ENCODE peak calls at places on chromosome 16, in six cellular contexts. A, P, Q, F, B and K are unnamed samples.

GRCh38 chr16:46974352-46974751 is 878 bp upstream of the DNAJA2 start:
- DNase-seq in A (no peak), P (no peak), Q (no peak), F (peak; percentile 34), B (no peak), K (no peak)

GRCh38 chr16:25575363-25575762 is 116.4 kb upstream of the HS3ST4 start:
- DNase-seq in A (no peak), P (no peak), Q (no peak), F (peak; percentile 75), B (no peak), K (no peak)

GRCh38 chr16:12095275-12096161 is 119.0 kb downstream of the SNX29 start:
- DNase-seq in A (peak; percentile 68), P (peak; percentile 64), Q (peak; percentile 56), F (peak; percentile 58), B (peak; percentile 78), K (peak; percentile 47)

GRCh38 chr16:86536621-86537020 is 18.4 kb downstream of the MTHFSD start:
- DNase-seq in A (no peak), P (no peak), Q (no peak), F (no peak), B (no peak), K (no peak)

GRCh38 chr16:27722266-27722636 is 172.3 kb downstream of the KATNIP start:
- DNase-seq in A (no peak), P (peak; percentile 32), Q (no peak), F (no peak), B (no peak), K (no peak)

GRCh38 chr16:30656974-30657865 is 1.0 kb upstream of the FBRS start:
- DNase-seq in A (no peak), P (no peak), Q (no peak), F (no peak), B (no peak), K (no peak)

GRCh38 chr16:8667492-8667891 is 6.9 kb upstream of the ABAT start:
- DNase-seq in A (no peak), P (no peak), Q (no peak), F (no peak), B (no peak), K (no peak)

GRCh38 chr16:886084-886543 is 84.7 kb downstream of the LMF1 start:
- DNase-seq in A (peak; percentile 2), P (no peak), Q (peak; percentile 25), F (peak; percentile 64), B (no peak), K (no peak)

GRCh38 chr16:74752756-74753155 is 21.9 kb downstream of the FA2H start:
- DNase-seq in A (no peak), P (no peak), Q (no peak), F (no peak), B (no peak), K (no peak)

GRCh38 chr16:4090476-4090875 is 25.8 kb downstream of the ADCY9 start:
- DNase-seq in A (peak; percentile 27), P (peak; percentile 36), Q (no peak), F (no peak), B (no peak), K (no peak)

GRCh38 chr16:582614-583331 is 7.1 kb upstream of the RAB40C start:
- DNase-seq in A (no peak), P (no peak), Q (no peak), F (no peak), B (no peak), K (no peak)

GRCh38 chr16:55367301-55367745 is 43.3 kb downstream of the IRX6 start:
- DNase-seq in A (no peak), P (no peak), Q (no peak), F (no peak), B (no peak), K (peak; percentile 3)

GRCh38 chr16:86566966-86567700 is 504 bp downstream of the FOXC2 start:
- DNase-seq in A (peak; percentile 66), P (no peak), Q (no peak), F (peak; percentile 64), B (peak; percentile 69), K (peak; percentile 76)

GRCh38 chr16:6549415-6549814 is 783.2 kb upstream of the RBFOX1 start:
- DNase-seq in A (no peak), P (no peak), Q (no peak), F (no peak), B (no peak), K (no peak)

GRCh38 chr16:10668322-10669045 is 26.2 kb downstream of the TEKT5 start:
- DNase-seq in A (peak; percentile 23), P (no peak), Q (peak; percentile 13), F (peak; percentile 62), B (no peak), K (no peak)

GRCh38 chr16:4316732-4317461 is 1.0 kb downstream of the GLIS2 start:
- DNase-seq in A (no peak), P (no peak), Q (peak; percentile 45), F (no peak), B (no peak), K (no peak)

GRCh38 chr16:68642436-68643064 is 2.6 kb upstream of the CDH3 start:
- DNase-seq in A (no peak), P (no peak), Q (no peak), F (peak; percentile 93), B (peak; percentile 64), K (peak; percentile 50)

GRCh38 chr16:55487048-55487803 is 8.2 kb downstream of the MMP2 start:
- DNase-seq in A (peak; percentile 87), P (peak; percentile 46), Q (no peak), F (no peak), B (no peak), K (peak; percentile 96)

GRCh38 chr16:4261557-4262172 is 11.2 kb downstream of the TFAP4 start:
- DNase-seq in A (peak; percentile 27), P (no peak), Q (no peak), F (peak; percentile 83), B (peak; percentile 77), K (peak; percentile 5)

GRCh38 chr16:56983211-56983751 is 6.1 kb upstream of the NLRC5 start:
- DNase-seq in A (no peak), P (peak; percentile 57), Q (no peak), F (no peak), B (no peak), K (no peak)

GRCh38 chr16:85593503-85594195 is 19.5 kb upstream of the GSE1 start:
- DNase-seq in A (no peak), P (no peak), Q (no peak), F (no peak), B (no peak), K (no peak)

GRCh38 chr16:89829630-89830437 is 1.6 kb downstream of the SPIRE2 start:
- DNase-seq in A (no peak), P (no peak), Q (no peak), F (no peak), B (no peak), K (no peak)

GRCh38 chr16:456891-457483 is 31.5 kb downstream of the RAB11FIP3 start:
- DNase-seq in A (peak; percentile 64), P (no peak), Q (peak; percentile 11), F (no peak), B (no peak), K (peak; percentile 61)

GRCh38 chr16:84673203-84673535 is 24.9 kb downstream of the KLHL36 start:
- DNase-seq in A (no peak), P (no peak), Q (no peak), F (no peak), B (no peak), K (no peak)

GRCh38 chr16:88454315-88455057 is 1.4 kb downstream of the ZFPM1 start:
- DNase-seq in A (no peak), P (no peak), Q (no peak), F (no peak), B (peak; percentile 52), K (no peak)

GRCh38 chr16:19744670-19745069 is 26.6 kb downstream of the IQCK start:
- DNase-seq in A (no peak), P (no peak), Q (no peak), F (no peak), B (no peak), K (no peak)

GRCh38 chr16:30183961-30184429 is 593 bp downstream of the CORO1A start:
- DNase-seq in A (no peak), P (peak; percentile 34), Q (peak; percentile 23), F (no peak), B (no peak), K (no peak)

GRCh38 chr16:80084614-80085013 is 456.2 kb upstream of the DYNLRB2 start:
- DNase-seq in A (peak; percentile 29), P (peak; percentile 63), Q (peak; percentile 30), F (peak; percentile 89), B (peak; percentile 45), K (peak; percentile 29)